ENCODE peak calls at places on chromosomes 1 and 21, in six cellular contexts. Z is RWPE1; W is pancreas; A is A549; Q is CD8-positive, alpha-beta T cell; O is cardiac fibroblast. Y is an unnamed sample.

GRCh38 chr1:33314371-33314893 is 6.5 kb downstream of the A3GALT2 start:
- DNase-seq in Z (no peak), W (no peak), A (no peak), Q (no peak), O (no peak), Y (no peak)

GRCh38 chr1:164560504-164560903 is 1.5 kb downstream of the PBX1 start:
- DNase-seq in Z (no peak), W (no peak), A (no peak), Q (no peak), O (no peak), Y (no peak)

GRCh38 chr1:24920155-24920925 is 9.7 kb downstream of the RUNX3 start:
- DNase-seq in Z (no peak), W (no peak), A (no peak), Q (no peak), O (peak; percentile 80), Y (no peak)

GRCh38 chr1:160219062-160219929 is 14.1 kb downstream of the PEA15 start:
- DNase-seq in Z (peak; percentile 45), W (no peak), A (peak; percentile 70), Q (no peak), O (peak; percentile 75), Y (peak; percentile 60)

GRCh38 chr1:19010995-19011696 is 54.7 kb upstream of the IFFO2 start:
- DNase-seq in Z (peak; percentile 87), W (peak; percentile 87), A (peak; percentile 96), Q (no peak), O (peak; percentile 98), Y (peak; percentile 79)

GRCh38 chr1:236844499-236845271 is 49.6 kb downstream of the MTR start:
- DNase-seq in Z (no peak), W (no peak), A (no peak), Q (no peak), O (peak; percentile 25), Y (no peak)

GRCh38 chr1:7108251-7108650 is 323.0 kb downstream of the CAMTA1 start:
- DNase-seq in Z (no peak), W (no peak), A (no peak), Q (no peak), O (no peak), Y (no peak)

GRCh38 chr1:62247391-62248168 is 52.9 kb downstream of the L1TD1 start:
- DNase-seq in Z (no peak), W (no peak), A (no peak), Q (no peak), O (no peak), Y (peak; percentile 15)

GRCh38 chr1:78358145-78358544 is 132.6 kb upstream of the PTGFR start:
- DNase-seq in Z (no peak), W (no peak), A (no peak), Q (no peak), O (no peak), Y (no peak)

GRCh38 chr1:206507395-206508129 is at the start of gene RASSF5:
- DNase-seq in Z (peak; percentile 87), W (peak; percentile 88), A (peak; percentile 55), Q (peak; percentile 60), O (peak; percentile 57), Y (peak; percentile 84)

GRCh38 chr1:17564458-17565393 is 25.2 kb downstream of the ARHGEF10L start:
- DNase-seq in Z (no peak), W (peak; percentile 83), A (no peak), Q (no peak), O (no peak), Y (peak; percentile 44)

GRCh38 chr1:152185544-152186391 is 26.7 kb upstream of the RPTN start:
- DNase-seq in Z (peak; percentile 64), W (peak; percentile 11), A (peak; percentile 82), Q (no peak), O (peak; percentile 82), Y (peak; percentile 47)

GRCh38 chr1:59429651-59430050 is 132.8 kb downstream of the FGGY start:
- DNase-seq in Z (no peak), W (no peak), A (no peak), Q (no peak), O (no peak), Y (no peak)

GRCh38 chr1:27353166-27353565 is 11.3 kb downstream of the SYTL1 start:
- DNase-seq in Z (no peak), W (no peak), A (no peak), Q (no peak), O (no peak), Y (no peak)

GRCh38 chr1:204362984-204363334 is 3.2 kb upstream of the PLEKHA6 start:
- DNase-seq in Z (no peak), W (no peak), A (no peak), Q (no peak), O (no peak), Y (no peak)

GRCh38 chr1:163069142-163069541 is at the start of gene RGS4:
- DNase-seq in Z (peak; percentile 22), W (peak; percentile 8), A (peak; percentile 29), Q (no peak), O (peak; percentile 99), Y (peak; percentile 57)

GRCh38 chr1:212167098-212167497 is 118.1 kb upstream of the PPP2R5A start:
- DNase-seq in Z (no peak), W (no peak), A (no peak), Q (no peak), O (peak; percentile 69), Y (no peak)

GRCh38 chr1:205069371-205070125 is 14.7 kb downstream of the TMEM81 start:
- DNase-seq in Z (no peak), W (no peak), A (no peak), Q (no peak), O (no peak), Y (no peak)

GRCh38 chr1:208101661-208102431 is 142.3 kb downstream of the PLXNA2 start:
- DNase-seq in Z (no peak), W (peak; percentile 29), A (no peak), Q (no peak), O (peak; percentile 64), Y (no peak)

GRCh38 chr1:18597159-18598042 is 33.2 kb upstream of the PAX7 start:
- DNase-seq in Z (peak; percentile 60), W (peak; percentile 22), A (peak; percentile 33), Q (peak; percentile 18), O (peak; percentile 49), Y (peak; percentile 62)

GRCh38 chr1:103197266-103197665 is 88.9 kb upstream of the COL11A1 start:
- DNase-seq in Z (no peak), W (no peak), A (no peak), Q (no peak), O (peak; percentile 69), Y (no peak)

GRCh38 chr1:181504294-181505115 is 21.2 kb downstream of the CACNA1E start:
- DNase-seq in Z (no peak), W (no peak), A (peak; percentile 51), Q (no peak), O (peak; percentile 5), Y (peak; percentile 24)

GRCh38 chr1:85048296-85049064 is at the start of gene MCOLN3:
- DNase-seq in Z (peak; percentile 34), W (peak; percentile 65), A (peak; percentile 26), Q (no peak), O (no peak), Y (peak; percentile 68)

GRCh38 chr21:42583150-42583991 is 69.7 kb downstream of the SLC37A1 start:
- DNase-seq in Z (no peak), W (no peak), A (no peak), Q (no peak), O (no peak), Y (no peak)

GRCh38 chr1:223538921-223539445 is 126.5 kb downstream of the CAPN8 start:
- DNase-seq in Z (no peak), W (no peak), A (no peak), Q (no peak), O (no peak), Y (no peak)

GRCh38 chr1:55071477-55071876 is 32.1 kb downstream of the PCSK9 start:
- DNase-seq in Z (peak; percentile 49), W (no peak), A (peak; percentile 47), Q (no peak), O (peak; percentile 69), Y (peak; percentile 42)

DNA sequence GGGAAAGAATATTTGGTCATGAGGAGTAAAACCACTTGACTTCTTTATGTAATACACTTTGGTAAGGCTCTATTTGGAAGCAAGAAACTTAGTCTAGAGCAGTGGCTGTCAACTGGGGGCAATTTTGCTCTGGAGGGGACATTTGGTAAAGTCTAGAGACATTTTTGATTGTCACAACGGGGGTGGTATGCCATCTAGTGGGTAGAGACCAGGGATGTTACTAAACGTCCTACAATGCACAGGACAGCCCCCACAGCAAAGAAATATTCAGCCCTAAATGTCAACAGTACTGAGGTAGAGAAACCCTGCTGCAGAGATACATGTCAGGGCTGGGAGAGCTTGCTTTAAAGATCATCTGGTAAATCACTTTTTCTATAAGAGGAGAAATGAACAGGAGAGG is 13.5 kb downstream of the FUCA1 start:
- DNase-seq in Z (no peak), W (no peak), A (no peak), Q (no peak), O (peak; percentile 35), Y (peak; percentile 4)
- TF ChIP-seq CTCF in Z (no peak), W (no peak), A (peak; percentile 43), Q (no peak), O (peak; percentile 41), Y (no peak)

GRCh38 chr1:214808845-214809460 is 206.0 kb downstream of the CENPF start:
- DNase-seq in Z (peak; percentile 42), W (no peak), A (peak; percentile 14), Q (no peak), O (peak; percentile 73), Y (peak; percentile 48)
- TF ChIP-seq CTCF in Z (peak; percentile 26), W (no peak), A (peak; percentile 43), Q (no peak), O (peak; percentile 47), Y (peak; percentile 60)

DNA sequence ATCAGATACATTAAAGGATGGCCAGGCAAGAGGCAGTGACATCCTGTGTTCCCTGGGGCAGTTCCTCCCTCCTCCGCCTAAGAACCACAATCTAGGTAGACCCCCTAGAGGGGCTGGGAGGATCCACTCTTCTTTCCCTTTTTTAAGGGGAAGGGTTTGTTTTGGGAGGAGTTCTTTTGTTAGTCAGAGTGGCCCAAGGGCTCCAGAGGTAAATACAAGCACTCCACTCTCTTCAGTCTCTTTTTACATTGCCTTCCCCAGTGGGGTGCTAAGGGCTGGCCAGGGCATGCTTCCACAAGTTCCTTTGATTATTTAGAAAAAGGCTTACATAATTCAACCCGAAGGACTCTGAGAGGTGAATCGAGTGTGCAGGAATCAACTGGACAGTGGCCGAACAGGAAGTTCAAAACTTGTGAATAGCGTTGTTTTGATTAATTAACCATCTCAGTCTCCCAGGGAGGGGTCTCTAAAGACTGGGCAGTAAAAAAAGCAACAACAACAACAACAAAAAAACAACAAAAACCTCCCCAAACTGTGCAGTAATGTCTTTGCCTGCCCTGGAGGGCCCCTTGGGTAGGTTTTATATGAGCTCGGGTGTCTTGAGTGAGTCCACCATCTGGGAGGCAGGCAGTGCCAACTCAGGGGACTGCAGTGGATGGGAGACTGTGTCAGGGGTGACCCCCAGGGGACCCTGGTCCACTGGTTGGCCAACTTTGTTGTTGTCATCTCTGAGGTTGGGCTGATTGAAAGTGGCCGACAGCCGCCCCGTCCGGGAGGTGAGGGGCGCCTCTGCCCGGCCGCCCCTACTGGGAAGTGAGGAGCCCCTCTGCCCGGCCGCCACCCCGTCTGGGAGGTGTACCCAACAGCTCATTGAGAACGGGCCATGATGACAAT is 33.2 kb upstream of the ENO1 start:
- DNase-seq in Z (peak; percentile 52), W (no peak), A (peak; percentile 44), Q (no peak), O (no peak), Y (no peak)
- TF ChIP-seq CTCF in Z (no peak), W (no peak), A (no peak), Q (no peak), O (no peak), Y (no peak)

GRCh38 chr1:13748610-13749505 is 48.9 kb downstream of the PRDM2 start:
- DNase-seq in Z (peak; percentile 98), W (peak; percentile 94), A (peak; percentile 92), Q (peak; percentile 92), O (peak; percentile 95), Y (peak; percentile 92)
- TF ChIP-seq CTCF in Z (peak; percentile 48), W (peak; percentile 24), A (peak; percentile 24), Q (no peak), O (no peak), Y (no peak)

GRCh38 chr1:235468970-235469369 is 35.3 kb downstream of the B3GALNT2 start:
- DNase-seq in Z (peak; percentile 83), W (no peak), A (peak; percentile 10), Q (no peak), O (peak; percentile 78), Y (peak; percentile 39)
- TF ChIP-seq CTCF in Z (peak; percentile 9), W (no peak), A (no peak), Q (no peak), O (peak; percentile 26), Y (no peak)